ENCODE peak calls at places on chromosomes 1 and 21, in six cellular contexts. H is spleen, P is left ventricle myocardium inferior, A is A549, B is breast epithelium, N is mucosa of descending colon. R is an unnamed sample. For H3K4me1, the result is how much of the 10 kb centered on the place peaks cover.

GRCh38 chr1:110674337-110675059 is at the start of gene KCNA3:
- DNase-seq in H (peak), P (peak), A (no peak), B (no peak), N (peak), R (peak)

GRCh38 chr1:106515375-106515774 is 541.1 kb upstream of the PRMT6 start:
- DNase-seq in H (no peak), P (no peak), A (no peak), B (no peak), N (no peak), R (no peak)

GRCh38 chr1:201259476-201260235 is 23.6 kb upstream of the PKP1 start:
- DNase-seq in H (peak), P (no peak), A (no peak), B (peak), N (no peak), R (peak)

GRCh38 chr1:54051936-54052469 is 1.0 kb downstream of the TMEM59 start:
- DNase-seq in H (no peak), P (no peak), A (no peak), B (no peak), N (no peak), R (peak)

GRCh38 chr1:237166593-237167077 is 124.7 kb downstream of the RYR2 start:
- DNase-seq in H (no peak), P (no peak), A (no peak), B (no peak), N (no peak), R (no peak)

GRCh38 chr21:31616216-31616615 is 43.3 kb upstream of the SOD1 start:
- DNase-seq in H (no peak), P (no peak), A (no peak), B (no peak), N (no peak), R (no peak)

GRCh38 chr1:234617135-234617985 is 7.4 kb upstream of the IRF2BP2 start:
- DNase-seq in H (no peak), P (no peak), A (no peak), B (peak), N (no peak), R (no peak)

GRCh38 chr1:14599173-14599754 is 779 bp downstream of the KAZN start:
- DNase-seq in H (no peak), P (no peak), A (no peak), B (no peak), N (peak), R (no peak)

GRCh38 chr1:3668585-3669300 is 16.4 kb downstream of the TP73 start:
- DNase-seq in H (peak), P (peak), A (peak), B (peak), N (peak), R (peak)

GRCh38 chr1:165564561-165564960 is 20.8 kb downstream of the LRRC52 start:
- DNase-seq in H (no peak), P (peak), A (no peak), B (no peak), N (no peak), R (no peak)

GRCh38 chr1:85184245-85184644 is 16.6 kb downstream of the SYDE2 start:
- DNase-seq in H (no peak), P (no peak), A (no peak), B (no peak), N (no peak), R (no peak)

GRCh38 chr1:201022178-201022823 is 1.2 kb downstream of the KIF21B start:
- DNase-seq in H (no peak), P (no peak), A (no peak), B (no peak), N (peak), R (no peak)

GRCh38 chr1:6750490-6750889 is 34.8 kb upstream of the CAMTA1 start:
- DNase-seq in H (no peak), P (no peak), A (no peak), B (no peak), N (no peak), R (no peak)

GRCh38 chr1:220878223-220879081 is 791 bp upstream of the HLX start:
- DNase-seq in H (peak), P (peak), A (no peak), B (no peak), N (peak), R (peak)

GRCh38 chr1:85296980-85297379 is 20.5 kb upstream of the BCL10 start:
- DNase-seq in H (no peak), P (no peak), A (no peak), B (no peak), N (no peak), R (no peak)

GRCh38 chr1:176998396-176998795 is 166.1 kb downstream of the ASTN1 start:
- DNase-seq in H (no peak), P (no peak), A (no peak), B (no peak), N (no peak), R (no peak)

GRCh38 chr1:185745165-185745564 is 11.0 kb downstream of the HMCN1 start:
- DNase-seq in H (no peak), P (no peak), A (no peak), B (no peak), N (no peak), R (no peak)

DNA sequence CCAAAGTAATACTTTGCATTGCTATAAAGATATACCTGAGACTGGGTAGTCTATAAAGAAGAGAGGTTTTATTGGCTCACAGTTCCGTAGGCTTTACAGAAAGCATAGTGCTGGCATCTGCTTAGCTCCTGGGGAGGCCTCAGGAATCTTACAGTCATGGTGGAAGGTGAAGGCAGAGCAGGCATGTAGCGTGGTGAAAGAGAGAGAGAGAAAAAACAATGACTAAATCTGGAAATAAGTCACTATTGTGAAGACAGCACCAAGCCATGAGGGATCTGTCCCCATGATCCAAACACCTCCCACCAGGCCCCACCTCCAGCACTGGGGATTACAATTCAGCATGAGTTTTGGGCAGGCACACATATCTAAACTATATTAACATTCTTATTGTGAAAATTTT is 30.4 kb downstream of the SLC30A7 start:
- DNase-seq in H (no peak), P (no peak), A (no peak), B (no peak), N (no peak), R (no peak)
- H3K4me1 ChIP-seq in H (under half), P (under half), A (under half), B (under half), N (under half), R (under half)

GRCh38 chr1:51515312-51515960 is 3.6 kb downstream of the EPS15 start:
- DNase-seq in H (no peak), P (no peak), A (no peak), B (no peak), N (no peak), R (no peak)
- H3K4me1 ChIP-seq in H (half or more), P (half or more), A (under half), B (under half), N (under half), R (under half)

GRCh38 chr1:151787689-151788088 is 2.6 kb downstream of the TDRKH start:
- DNase-seq in H (no peak), P (no peak), A (no peak), B (no peak), N (no peak), R (no peak)

GRCh38 chr1:151790940-151791651 is 796 bp upstream of the TDRKH start:
- DNase-seq in H (peak), P (no peak), A (peak), B (no peak), N (peak), R (peak)

GRCh38 chr1:151790071-151790939 is at the start of gene TDRKH:
- DNase-seq in H (peak), P (peak), A (peak), B (peak), N (peak), R (peak)
- H3K4me1 ChIP-seq in H (under half), P (under half), A (under half), B (under half), N (under half), R (under half)

GRCh38 chr1:9873992-9874391 is 36.1 kb downstream of the CTNNBIP1 start:
- DNase-seq in H (no peak), P (no peak), A (no peak), B (no peak), N (no peak), R (no peak)
- H3K4me1 ChIP-seq in H (under half), P (under half), A (under half), B (under half), N (under half), R (under half)

GRCh38 chr1:26949266-26949925 is 10.9 kb downstream of the KDF1 start:
- DNase-seq in H (no peak), P (no peak), A (no peak), B (no peak), N (no peak), R (no peak)
- H3K4me1 ChIP-seq in H (under half), P (under half), A (under half), B (under half), N (under half), R (under half)

R was measured in colonic mucosa.